ENCODE peak calls at places on chromosomes 3 and 15, in five cellular contexts. V is GM12878, D is HepG2, G is K562, K is H1. L is an unnamed sample.
A peak's percentile ranks its signal among the peaks of the same experiment; 100 is the strongest.

GRCh38 chr3:183527421-183527979 is 28.0 kb downstream of the KLHL6 start:
- DNase-seq in D (no peak), G (no peak), K (no peak), V (peak; percentile 73), L (no peak)

GRCh38 chr15:45616901-45617323 is 17.9 kb upstream of the SQOR start:
- DNase-seq in V (no peak), D (no peak), K (no peak), G (no peak), L (no peak)

GRCh38 chr3:178086419-178086818 is 449.8 kb upstream of the KCNMB2 start:
- DNase-seq in V (no peak), K (no peak), G (no peak), D (no peak), L (no peak)

GRCh38 chr3:139491966-139492365 is 15.7 kb upstream of the RBP2 start:
- DNase-seq in K (peak; percentile 48), G (no peak), V (no peak), D (no peak), L (no peak)

GRCh38 chr15:44738340-44738984 is 2.1 kb downstream of the TRIM69 start:
- DNase-seq in V (no peak), G (peak; percentile 58), K (no peak), D (peak; percentile 47), L (peak; percentile 62)

GRCh38 chr15:97904196-97904572 is 56.3 kb upstream of the ARRDC4 start:
- DNase-seq in D (peak; percentile 34), K (peak; percentile 87), V (no peak), G (peak; percentile 77), L (peak; percentile 41)

GRCh38 chr3:53938645-53939044 is 47.0 kb upstream of the SELENOK start:
- DNase-seq in K (peak; percentile 69), D (peak; percentile 25), G (peak; percentile 48), V (no peak), L (peak; percentile 23)

GRCh38 chr15:65254237-65254820 is 32.4 kb downstream of the PARP16 start:
- DNase-seq in D (no peak), V (no peak), K (no peak), G (no peak), L (no peak)

GRCh38 chr15:66785637-66786036 is 83.6 kb downstream of the SMAD6 start:
- DNase-seq in V (no peak), G (no peak), K (no peak), D (no peak), L (no peak)

GRCh38 chr3:12996181-12996506 is 77.1 kb downstream of the IQSEC1 start:
- DNase-seq in D (no peak), G (no peak), K (no peak), V (no peak), L (no peak)

GRCh38 chr3:3632439-3632838 is 166.8 kb upstream of the LRRN1 start:
- DNase-seq in K (no peak), G (no peak), V (no peak), D (no peak), L (no peak)

GRCh38 chr15:42679285-42680141 is 57.4 kb downstream of the CDAN1 start:
- DNase-seq in G (no peak), V (no peak), K (no peak), D (no peak), L (no peak)

GRCh38 chr3:18207232-18207631 is 217.9 kb downstream of the SATB1 start:
- DNase-seq in D (no peak), V (no peak), K (no peak), G (no peak), L (no peak)

GRCh38 chr3:149449799-149450198 is 24.7 kb upstream of the TM4SF4 start:
- DNase-seq in V (no peak), K (no peak), G (no peak), D (no peak), L (no peak)

GRCh38 chr15:96125681-96126080 is 204.8 kb upstream of the NR2F2 start:
- DNase-seq in G (peak; percentile 83), V (no peak), D (no peak), K (no peak), L (no peak)

GRCh38 chr3:176430244-176430893 is 766.9 kb downstream of the TBL1XR1 start:
- DNase-seq in V (no peak), K (no peak), G (peak; percentile 11), D (peak; percentile 8), L (peak; percentile 34)

GRCh38 chr3:114624676-114625181 is 330.9 kb downstream of the TIGIT start:
- DNase-seq in D (peak; percentile 87), K (no peak), G (peak; percentile 11), V (no peak), L (peak; percentile 87)

GRCh38 chr15:69468241-69469121 is 15.9 kb downstream of the RPLP1 start:
- DNase-seq in D (no peak), V (no peak), G (peak; percentile 73), K (peak; percentile 26), L (no peak)

GRCh38 chr15:100733786-100734185 is 131.4 kb downstream of the ASB7 start:
- DNase-seq in D (no peak), V (no peak), K (no peak), G (no peak), L (no peak)

GRCh38 chr3:124631727-124632126 is 98.5 kb upstream of the UMPS start:
- DNase-seq in V (no peak), K (no peak), G (no peak), D (no peak), L (no peak)

GRCh38 chr3:4716731-4717362 is 223.7 kb downstream of the ITPR1 start:
- DNase-seq in V (no peak), D (no peak), K (no peak), G (no peak), L (no peak)

GRCh38 chr3:30642715-30643361 is 36.4 kb downstream of the TGFBR2 start:
- DNase-seq in G (no peak), K (no peak), V (no peak), D (no peak), L (no peak)

GRCh38 chr3:12659316-12660015 is 4.5 kb downstream of the RAF1 start:
- DNase-seq in K (no peak), D (no peak), V (no peak), G (no peak), L (no peak)

GRCh38 chr15:64046347-64047153 is at the start of gene DAPK2:
- DNase-seq in K (peak; percentile 86), D (peak; percentile 27), V (no peak), G (peak; percentile 80), L (peak; percentile 21)

GRCh38 chr15:66748320-66748779 is 46.3 kb downstream of the SMAD6 start:
- DNase-seq in D (no peak), V (no peak), K (no peak), G (no peak), L (no peak)

GRCh38 chr3:29141197-29141911 is 139.5 kb upstream of the RBMS3 start:
- DNase-seq in V (no peak), K (no peak), D (no peak), G (no peak), L (no peak)

GRCh38 chr3:155352900-155353490 is 59.5 kb upstream of the STRIT1 start:
- DNase-seq in G (peak; percentile 52), D (peak; percentile 21), V (no peak), K (no peak), L (peak; percentile 40)
- TF ChIP-seq ATF3 in G (no peak), D (no peak), V (no peak), K (no peak), L (no peak)

GRCh38 chr15:68387288-68388143 is 44.4 kb downstream of the ITGA11 start:
- DNase-seq in D (no peak), K (peak; percentile 30), V (no peak), G (no peak), L (no peak)

GRCh38 chr15:68386587-68387287 is 45.2 kb downstream of the ITGA11 start:
- DNase-seq in V (no peak), K (peak; percentile 19), G (no peak), D (no peak), L (no peak)

GRCh38 chr15:68389936-68390790 is 41.8 kb downstream of the ITGA11 start:
- DNase-seq in G (no peak), K (peak; percentile 20), D (no peak), V (peak; percentile 37), L (no peak)

GRCh38 chr15:68391084-68391483 is 40.9 kb downstream of the ITGA11 start:
- DNase-seq in V (no peak), K (peak; percentile 14), D (no peak), G (no peak), L (no peak)

DNA sequence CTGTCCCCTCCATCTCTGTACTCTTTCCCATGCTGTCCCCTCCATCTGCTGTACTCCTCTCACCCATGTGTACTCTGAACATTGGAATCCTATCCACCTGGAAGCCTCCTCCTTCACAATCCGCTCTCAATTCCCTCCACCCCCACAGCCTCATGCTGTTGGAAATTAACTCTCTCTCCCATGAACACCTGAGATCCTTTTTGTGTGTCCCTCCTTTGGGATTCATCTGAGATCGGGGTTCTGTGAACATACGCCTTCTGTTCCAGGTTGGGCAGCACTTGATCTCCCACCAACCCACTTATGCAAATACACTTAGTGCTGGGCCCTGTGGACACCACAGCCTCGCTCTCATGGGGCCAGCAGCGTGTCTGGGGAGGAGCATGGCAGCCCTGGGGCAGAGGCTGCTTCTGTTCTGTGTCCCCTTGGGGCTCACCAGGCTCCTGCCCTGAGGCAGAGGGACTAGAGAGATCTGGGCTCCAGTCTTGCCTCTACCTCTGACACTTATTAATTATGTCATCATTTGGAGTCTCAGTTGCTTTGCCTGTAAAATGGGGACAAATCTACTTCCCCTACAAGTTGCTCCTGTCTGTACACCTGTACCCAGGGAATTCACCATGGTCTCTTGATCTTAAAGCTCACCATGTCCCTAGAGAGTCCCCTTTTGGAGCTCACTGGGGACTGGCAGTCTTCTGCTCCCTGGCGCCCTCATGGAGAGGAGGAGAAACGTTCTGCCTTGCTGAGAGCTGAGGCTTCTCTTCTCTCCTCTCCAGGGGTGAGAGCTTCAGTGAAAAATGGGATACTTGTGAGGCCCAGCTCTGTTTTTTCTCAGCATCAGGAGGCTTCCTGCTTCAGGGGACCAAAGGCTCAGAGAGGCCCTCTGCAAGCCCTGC is 42.7 kb downstream of the ITGA11 start:
- DNase-seq in V (no peak), G (no peak), K (peak; percentile 42), D (no peak), L (no peak)
- TF ChIP-seq RAD21 in V (no peak), G (no peak), K (peak; percentile 21), D (no peak), L (no peak)

GRCh38 chr3:151217208-151217607 is 14.2 kb upstream of the GPR171 start:
- DNase-seq in G (no peak), D (no peak), V (no peak), K (no peak), L (no peak)

GRCh38 chr3:151214459-151214858 is 11.4 kb upstream of the GPR171 start:
- DNase-seq in G (no peak), V (no peak), K (no peak), D (no peak), L (no peak)

GRCh38 chr3:151219056-151219455 is 16.0 kb upstream of the GPR171 start:
- DNase-seq in V (no peak), D (no peak), G (no peak), K (no peak), L (peak; percentile 43)

GRCh38 chr3:151216641-151217040 is 13.6 kb upstream of the GPR171 start:
- DNase-seq in K (no peak), V (no peak), D (no peak), G (no peak), L (no peak)

DNA sequence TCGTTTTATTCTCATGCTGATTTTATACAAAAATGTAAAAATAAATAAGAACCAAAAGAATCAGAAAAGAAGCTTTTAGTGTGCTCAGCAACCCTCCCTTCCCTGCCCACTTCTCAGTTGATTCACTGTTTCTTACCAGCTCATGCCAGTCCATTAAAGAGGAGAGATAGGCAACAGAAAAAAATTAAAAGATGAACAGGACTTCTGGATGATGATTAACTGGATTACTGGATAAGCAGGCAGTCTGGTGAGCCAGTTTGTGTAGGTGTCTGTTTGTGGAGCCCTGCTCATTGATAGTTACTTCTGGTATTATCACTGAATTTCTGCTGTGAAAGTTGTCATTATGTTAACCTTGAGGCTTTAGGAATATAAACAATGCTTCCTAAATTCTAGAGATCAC is 15.1 kb upstream of the GPR171 start:
- DNase-seq in G (no peak), D (no peak), V (no peak), K (no peak), L (no peak)
- H3K36me3 ChIP-seq in G (no peaks in the 10 kb centered on the region), D (no peaks in the 10 kb centered on the region), V (no peaks in the 10 kb centered on the region), K (no peaks in the 10 kb centered on the region), L (no peaks in the 10 kb centered on the region)

GRCh38 chr3:141894524-141895176 is 18.2 kb downstream of the ATP1B3 start:
- DNase-seq in G (no peak), V (no peak), D (peak; percentile 57), K (no peak), L (peak; percentile 12)
- TF ChIP-seq ATF3 in G (no peak), V (no peak), D (no peak), K (no peak), L (no peak)

L was measured in HCT116.